ENCODE peak calls at places on chromosome 15, in nine cellular contexts. One of them, this sample, is unnamed. For H3K9me3, the result is how much of the 10 kb centered on the place peaks cover.

GRCh38 chr15:89217686-89218376 is 3.5 kb downstream of the RLBP1 start:
- DNase-seq in tibial artery: peak
- DNase-seq in Caco-2: no peak
- DNase-seq in testis: no peak
- DNase-seq in mammary epithelial cell: no peak
- DNase-seq in CD8-positive, alpha-beta memory T cell: no peak
- DNase-seq in mucosa of descending colon: no peak
- DNase-seq in ascending aorta: no peak
- DNase-seq in upper lobe of right lung: no peak
- DNase-seq in this sample: no peak

GRCh38 chr15:50140097-50140496 is 21.1 kb upstream of the ATP8B4 start:
- DNase-seq in tibial artery: no peak
- DNase-seq in Caco-2: no peak
- DNase-seq in testis: peak
- DNase-seq in mammary epithelial cell: no peak
- DNase-seq in CD8-positive, alpha-beta memory T cell: no peak
- DNase-seq in mucosa of descending colon: no peak
- DNase-seq in ascending aorta: no peak
- DNase-seq in upper lobe of right lung: no peak
- DNase-seq in this sample: no peak

GRCh38 chr15:58062175-58062574 is 3.3 kb downstream of the ALDH1A2 start:
- DNase-seq in tibial artery: no peak
- DNase-seq in Caco-2: no peak
- DNase-seq in testis: no peak
- DNase-seq in mammary epithelial cell: no peak
- DNase-seq in CD8-positive, alpha-beta memory T cell: no peak
- DNase-seq in mucosa of descending colon: no peak
- DNase-seq in ascending aorta: no peak
- DNase-seq in upper lobe of right lung: no peak
- DNase-seq in this sample: no peak

GRCh38 chr15:35260961-35261360 is 175.9 kb upstream of the NANOGP8 start:
- DNase-seq in tibial artery: no peak
- DNase-seq in Caco-2: no peak
- DNase-seq in testis: no peak
- DNase-seq in mammary epithelial cell: no peak
- DNase-seq in CD8-positive, alpha-beta memory T cell: no peak
- DNase-seq in mucosa of descending colon: no peak
- DNase-seq in ascending aorta: no peak
- DNase-seq in upper lobe of right lung: no peak
- DNase-seq in this sample: no peak

GRCh38 chr15:63063164-63063756 is 20.7 kb downstream of the TPM1 start:
- DNase-seq in tibial artery: no peak
- DNase-seq in Caco-2: no peak
- DNase-seq in testis: no peak
- DNase-seq in mammary epithelial cell: no peak
- DNase-seq in CD8-positive, alpha-beta memory T cell: no peak
- DNase-seq in mucosa of descending colon: no peak
- DNase-seq in ascending aorta: no peak
- DNase-seq in upper lobe of right lung: no peak
- DNase-seq in this sample: no peak

GRCh38 chr15:72227192-72227586 is 3.8 kb downstream of the PKM start:
- DNase-seq in tibial artery: peak
- DNase-seq in Caco-2: no peak
- DNase-seq in testis: no peak
- DNase-seq in mammary epithelial cell: peak
- DNase-seq in CD8-positive, alpha-beta memory T cell: no peak
- DNase-seq in mucosa of descending colon: no peak
- DNase-seq in ascending aorta: no peak
- DNase-seq in upper lobe of right lung: no peak
- DNase-seq in this sample: no peak

GRCh38 chr15:88918738-88919137 is 5.6 kb upstream of the MFGE8 start:
- DNase-seq in tibial artery: peak
- DNase-seq in Caco-2: no peak
- DNase-seq in testis: no peak
- DNase-seq in mammary epithelial cell: peak
- DNase-seq in CD8-positive, alpha-beta memory T cell: no peak
- DNase-seq in mucosa of descending colon: no peak
- DNase-seq in ascending aorta: peak
- DNase-seq in upper lobe of right lung: no peak
- DNase-seq in this sample: peak

GRCh38 chr15:52200831-52201365 is 9.7 kb upstream of the GNB5 start:
- DNase-seq in tibial artery: no peak
- DNase-seq in Caco-2: no peak
- DNase-seq in testis: no peak
- DNase-seq in mammary epithelial cell: no peak
- DNase-seq in CD8-positive, alpha-beta memory T cell: no peak
- DNase-seq in mucosa of descending colon: no peak
- DNase-seq in ascending aorta: no peak
- DNase-seq in upper lobe of right lung: no peak
- DNase-seq in this sample: no peak

GRCh38 chr15:77533530-77533929 is 99.2 kb downstream of the LINGO1 start:
- DNase-seq in tibial artery: peak
- DNase-seq in Caco-2: no peak
- DNase-seq in testis: no peak
- DNase-seq in mammary epithelial cell: no peak
- DNase-seq in CD8-positive, alpha-beta memory T cell: no peak
- DNase-seq in mucosa of descending colon: no peak
- DNase-seq in ascending aorta: no peak
- DNase-seq in upper lobe of right lung: peak
- DNase-seq in this sample: no peak

GRCh38 chr15:50028323-50028722 is 90.7 kb downstream of the ATP8B4 start:
- DNase-seq in tibial artery: no peak
- DNase-seq in Caco-2: no peak
- DNase-seq in testis: no peak
- DNase-seq in mammary epithelial cell: peak
- DNase-seq in CD8-positive, alpha-beta memory T cell: no peak
- DNase-seq in mucosa of descending colon: no peak
- DNase-seq in ascending aorta: no peak
- DNase-seq in upper lobe of right lung: no peak
- DNase-seq in this sample: no peak

GRCh38 chr15:37079726-37080125 is 20.6 kb downstream of the MEIS2 start:
- DNase-seq in tibial artery: no peak
- DNase-seq in Caco-2: no peak
- DNase-seq in testis: peak
- DNase-seq in mammary epithelial cell: no peak
- DNase-seq in CD8-positive, alpha-beta memory T cell: no peak
- DNase-seq in mucosa of descending colon: no peak
- DNase-seq in ascending aorta: no peak
- DNase-seq in upper lobe of right lung: no peak
- DNase-seq in this sample: peak

GRCh38 chr15:85048430-85048829 is 66.8 kb downstream of the PDE8A start:
- DNase-seq in tibial artery: no peak
- DNase-seq in Caco-2: no peak
- DNase-seq in testis: no peak
- DNase-seq in mammary epithelial cell: no peak
- DNase-seq in CD8-positive, alpha-beta memory T cell: no peak
- DNase-seq in mucosa of descending colon: no peak
- DNase-seq in ascending aorta: no peak
- DNase-seq in upper lobe of right lung: no peak
- DNase-seq in this sample: no peak

GRCh38 chr15:78308422-78309021 is 9.1 kb upstream of the SKIC8 start:
- DNase-seq in tibial artery: peak
- DNase-seq in Caco-2: peak
- DNase-seq in testis: peak
- DNase-seq in mammary epithelial cell: peak
- DNase-seq in CD8-positive, alpha-beta memory T cell: no peak
- DNase-seq in mucosa of descending colon: peak
- DNase-seq in ascending aorta: no peak
- DNase-seq in upper lobe of right lung: peak
- DNase-seq in this sample: peak

GRCh38 chr15:69893863-69894262 is 203.9 kb downstream of the TLE3 start:
- DNase-seq in tibial artery: peak
- DNase-seq in Caco-2: no peak
- DNase-seq in testis: peak
- DNase-seq in mammary epithelial cell: peak
- DNase-seq in CD8-positive, alpha-beta memory T cell: no peak
- DNase-seq in mucosa of descending colon: no peak
- DNase-seq in ascending aorta: no peak
- DNase-seq in upper lobe of right lung: no peak
- DNase-seq in this sample: peak

DNA sequence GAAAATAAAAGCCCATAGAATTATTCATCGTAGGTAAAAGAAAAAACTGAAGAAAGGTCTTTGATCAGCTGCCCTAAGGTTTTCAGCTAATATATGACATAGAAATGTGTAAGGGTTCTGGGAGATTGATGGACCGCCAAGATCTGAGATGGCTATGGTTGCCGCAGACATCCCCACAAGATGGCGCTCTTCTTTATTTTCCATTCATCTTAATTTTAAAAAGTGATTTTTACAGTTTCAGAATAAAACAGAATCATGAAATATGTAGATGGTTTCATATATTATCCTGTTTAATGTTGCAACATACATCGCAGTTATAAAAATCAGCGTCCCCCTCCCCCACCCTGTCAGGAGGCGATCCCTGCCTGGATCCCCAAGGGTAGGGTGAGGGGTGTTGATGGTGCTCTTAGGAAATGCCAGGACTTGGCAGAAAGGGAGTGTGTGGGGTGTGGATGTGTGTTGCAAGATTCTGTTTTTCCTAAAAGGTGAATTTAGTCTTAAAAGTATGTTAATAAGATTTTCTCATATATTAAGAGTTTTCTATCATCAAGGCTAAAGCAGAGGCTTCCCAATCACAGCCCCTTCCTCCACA is 68.8 kb downstream of the ANXA2 start:
- DNase-seq in tibial artery: no peak
- DNase-seq in Caco-2: peak
- DNase-seq in testis: peak
- DNase-seq in mammary epithelial cell: no peak
- DNase-seq in CD8-positive, alpha-beta memory T cell: peak
- DNase-seq in mucosa of descending colon: no peak
- DNase-seq in ascending aorta: no peak
- DNase-seq in upper lobe of right lung: no peak
- DNase-seq in this sample: no peak
- H3K4me3 ChIP-seq in tibial artery: no peak
- H3K4me3 ChIP-seq in Caco-2: no peak
- H3K4me3 ChIP-seq in testis: no peak
- H3K4me3 ChIP-seq in mammary epithelial cell: no peak
- H3K4me3 ChIP-seq in CD8-positive, alpha-beta memory T cell: no peak
- H3K4me3 ChIP-seq in mucosa of descending colon: no peak
- H3K4me3 ChIP-seq in ascending aorta: no peak
- H3K4me3 ChIP-seq in upper lobe of right lung: no peak
- H3K4me3 ChIP-seq in this sample: no peak

DNA sequence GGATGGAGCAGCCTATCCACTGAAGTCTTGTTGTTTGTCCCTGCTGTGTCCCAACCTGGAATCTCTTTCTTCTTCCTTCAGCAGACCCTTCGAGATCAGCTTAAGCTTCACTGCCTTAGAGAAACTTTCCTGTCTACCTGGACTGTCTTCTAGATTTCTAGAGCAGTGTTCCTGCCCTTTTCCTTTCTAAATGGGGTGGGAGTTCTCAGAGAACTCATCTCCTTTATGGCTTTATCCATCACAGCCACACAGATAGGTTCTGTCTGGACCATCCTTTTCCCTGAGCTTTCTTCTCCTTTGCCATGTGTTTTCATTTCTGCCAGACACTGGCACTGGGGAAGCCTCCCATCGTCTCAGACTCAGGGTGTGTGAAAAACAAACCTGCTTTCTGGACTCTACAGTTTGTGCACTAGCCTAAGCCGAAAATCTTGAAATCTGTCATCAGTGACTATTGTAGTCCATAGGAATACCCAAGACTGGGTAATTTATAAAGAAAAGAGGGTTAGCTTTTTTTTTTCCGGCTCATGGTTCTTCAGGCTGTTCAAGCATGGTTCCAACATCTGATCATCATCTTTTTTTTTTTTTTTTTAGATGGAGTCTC is 177.5 kb downstream of the PGPEP1L start:
- DNase-seq in tibial artery: no peak
- DNase-seq in Caco-2: no peak
- DNase-seq in testis: no peak
- DNase-seq in mammary epithelial cell: no peak
- DNase-seq in CD8-positive, alpha-beta memory T cell: no peak
- DNase-seq in mucosa of descending colon: no peak
- DNase-seq in ascending aorta: no peak
- DNase-seq in upper lobe of right lung: no peak
- DNase-seq in this sample: no peak
- H3K9me3 ChIP-seq in tibial artery: under half
- H3K9me3 ChIP-seq in Caco-2: under half
- H3K9me3 ChIP-seq in testis: under half
- H3K9me3 ChIP-seq in mammary epithelial cell: under half
- H3K9me3 ChIP-seq in CD8-positive, alpha-beta memory T cell: under half
- H3K9me3 ChIP-seq in mucosa of descending colon: under half
- H3K9me3 ChIP-seq in ascending aorta: half or more
- H3K9me3 ChIP-seq in upper lobe of right lung: under half
- H3K9me3 ChIP-seq in this sample: under half

GRCh38 chr15:98863983-98864382 is 143.6 kb downstream of the PGPEP1L start:
- DNase-seq in tibial artery: no peak
- DNase-seq in Caco-2: no peak
- DNase-seq in testis: no peak
- DNase-seq in mammary epithelial cell: no peak
- DNase-seq in CD8-positive, alpha-beta memory T cell: no peak
- DNase-seq in mucosa of descending colon: no peak
- DNase-seq in ascending aorta: no peak
- DNase-seq in upper lobe of right lung: no peak
- DNase-seq in this sample: no peak

GRCh38 chr15:98858610-98859023 is 149.0 kb downstream of the PGPEP1L start:
- DNase-seq in tibial artery: no peak
- DNase-seq in Caco-2: no peak
- DNase-seq in testis: no peak
- DNase-seq in mammary epithelial cell: no peak
- DNase-seq in CD8-positive, alpha-beta memory T cell: no peak
- DNase-seq in mucosa of descending colon: no peak
- DNase-seq in ascending aorta: no peak
- DNase-seq in upper lobe of right lung: no peak
- DNase-seq in this sample: no peak

GRCh38 chr15:98859149-98859548 is 148.4 kb downstream of the PGPEP1L start:
- DNase-seq in tibial artery: no peak
- DNase-seq in Caco-2: no peak
- DNase-seq in testis: no peak
- DNase-seq in mammary epithelial cell: no peak
- DNase-seq in CD8-positive, alpha-beta memory T cell: no peak
- DNase-seq in mucosa of descending colon: no peak
- DNase-seq in ascending aorta: no peak
- DNase-seq in upper lobe of right lung: no peak
- DNase-seq in this sample: no peak

GRCh38 chr15:98861188-98861587 is 146.4 kb downstream of the PGPEP1L start:
- DNase-seq in tibial artery: no peak
- DNase-seq in Caco-2: no peak
- DNase-seq in testis: no peak
- DNase-seq in mammary epithelial cell: no peak
- DNase-seq in CD8-positive, alpha-beta memory T cell: no peak
- DNase-seq in mucosa of descending colon: no peak
- DNase-seq in ascending aorta: no peak
- DNase-seq in upper lobe of right lung: no peak
- DNase-seq in this sample: no peak

GRCh38 chr15:98860647-98861041 is 146.9 kb downstream of the PGPEP1L start:
- DNase-seq in tibial artery: no peak
- DNase-seq in Caco-2: no peak
- DNase-seq in testis: no peak
- DNase-seq in mammary epithelial cell: no peak
- DNase-seq in CD8-positive, alpha-beta memory T cell: no peak
- DNase-seq in mucosa of descending colon: no peak
- DNase-seq in ascending aorta: no peak
- DNase-seq in upper lobe of right lung: no peak
- DNase-seq in this sample: no peak
- H3K4me3 ChIP-seq in tibial artery: no peak
- H3K4me3 ChIP-seq in Caco-2: no peak
- H3K4me3 ChIP-seq in testis: no peak
- H3K4me3 ChIP-seq in mammary epithelial cell: no peak
- H3K4me3 ChIP-seq in CD8-positive, alpha-beta memory T cell: no peak
- H3K4me3 ChIP-seq in mucosa of descending colon: no peak
- H3K4me3 ChIP-seq in ascending aorta: no peak
- H3K4me3 ChIP-seq in upper lobe of right lung: no peak
- H3K4me3 ChIP-seq in this sample: no peak

GRCh38 chr15:100934166-100934565 is 15.0 kb downstream of the LRRK1 start:
- DNase-seq in tibial artery: no peak
- DNase-seq in Caco-2: no peak
- DNase-seq in testis: no peak
- DNase-seq in mammary epithelial cell: no peak
- DNase-seq in CD8-positive, alpha-beta memory T cell: no peak
- DNase-seq in mucosa of descending colon: no peak
- DNase-seq in ascending aorta: no peak
- DNase-seq in upper lobe of right lung: no peak
- DNase-seq in this sample: no peak
- H3K9me3 ChIP-seq in tibial artery: under half
- H3K9me3 ChIP-seq in Caco-2: under half
- H3K9me3 ChIP-seq in testis: under half
- H3K9me3 ChIP-seq in mammary epithelial cell: under half
- H3K9me3 ChIP-seq in CD8-positive, alpha-beta memory T cell: under half
- H3K9me3 ChIP-seq in mucosa of descending colon: under half
- H3K9me3 ChIP-seq in ascending aorta: under half
- H3K9me3 ChIP-seq in upper lobe of right lung: under half
- H3K9me3 ChIP-seq in this sample: under half

This sample was measured in right cardiac atrium.